ENCODE peak calls at places on chromosomes 3 and 15, in four cellular contexts. W is activated naive CD4-positive, alpha-beta T cell; E is activated T-helper 1 cell treated with anti-CD3 and anti-CD28 coated beads, Interleukin-12 subunit alpha, Interleukin-12 subunit beta, Interleukin-2, Interleukin-4 antibody, amounts not matched to agents 30 ng/mL and 10 ng/mL and 1 ng/mL, durations not matched to agents 14 hours and 24 hours and 36 hours; T is Daoy. V is an unnamed sample.
A peak's percentile ranks its signal among the peaks of the same experiment; 100 is the strongest.

GRCh38 chr3:175001091-175001490 is 142.0 kb downstream of the NAALADL2 start:
- DNase-seq in W (no peak), E (no peak), T (no peak), V (no peak)

GRCh38 chr3:56811545-56812202 is 9.9 kb upstream of the ARHGEF3 start:
- DNase-seq in W (no peak), E (no peak), T (no peak), V (no peak)

GRCh38 chr3:50237133-50237651 is 1.2 kb downstream of the GNAI2 start:
- DNase-seq in W (peak; percentile 30), E (peak; percentile 31), T (peak; percentile 33), V (peak; percentile 37)

GRCh38 chr15:51931638-51932037 is 39.9 kb downstream of the LEO1 start:
- DNase-seq in W (no peak), E (no peak), T (peak; percentile 74), V (no peak)

GRCh38 chr15:40379853-40380252 is 2.7 kb upstream of the KNSTRN start:
- DNase-seq in W (no peak), E (no peak), T (peak; percentile 89), V (no peak)

GRCh38 chr3:377158-377561 is 180.6 kb downstream of the CHL1 start:
- DNase-seq in W (no peak), E (no peak), T (no peak), V (no peak)

GRCh38 chr15:79197285-79197684 is 85.2 kb upstream of the ANKRD34C start:
- DNase-seq in W (no peak), E (no peak), T (no peak), V (no peak)

GRCh38 chr15:60520041-60520824 is 41.3 kb upstream of the ICE2 start:
- DNase-seq in W (no peak), E (peak; percentile 6), T (peak; percentile 69), V (no peak)

GRCh38 chr15:47185222-47185800 is 532.0 kb upstream of the SEMA6D start:
- DNase-seq in W (no peak), E (no peak), T (no peak), V (no peak)

GRCh38 chr3:128804817-128805166 is 74.6 kb upstream of the ACAD9 start:
- DNase-seq in W (no peak), E (no peak), T (no peak), V (no peak)

GRCh38 chr15:81400640-81401236 is 26.7 kb upstream of the TMC3 start:
- DNase-seq in W (no peak), E (no peak), T (peak; percentile 34), V (no peak)

GRCh38 chr3:101778385-101779046 is 495 bp upstream of the NXPE3 start:
- DNase-seq in W (no peak), E (no peak), T (no peak), V (no peak)

GRCh38 chr3:127688416-127689265 is 15.9 kb downstream of the ABTB1 start:
- DNase-seq in W (no peak), E (no peak), T (peak; percentile 35), V (no peak)

GRCh38 chr15:25235391-25235790 is 203.4 kb downstream of the UBE3A start:
- DNase-seq in W (no peak), E (no peak), T (no peak), V (no peak)

GRCh38 chr3:25474000-25474399 is 45.9 kb downstream of the RARB start:
- DNase-seq in W (no peak), E (no peak), T (no peak), V (no peak)

GRCh38 chr15:86611392-86612040 is 531.8 kb downstream of the AGBL1 start:
- DNase-seq in W (no peak), E (peak; percentile 36), T (peak; percentile 2), V (peak; percentile 37)

GRCh38 chr3:69806735-69807438 is 67.6 kb downstream of the MITF start:
- DNase-seq in W (no peak), E (no peak), T (peak; percentile 33), V (no peak)

GRCh38 chr3:130787422-130788068 is 40.9 kb upstream of the PIK3R4 start:
- DNase-seq in W (no peak), E (no peak), T (peak; percentile 13), V (no peak)

GRCh38 chr3:8560608-8561007 is 59.0 kb downstream of the LMCD1 start:
- DNase-seq in W (no peak), E (no peak), T (peak; percentile 67), V (no peak)

GRCh38 chr15:99967841-99968371 is 234.7 kb upstream of the LYSMD4 start:
- DNase-seq in W (no peak), E (no peak), T (peak; percentile 62), V (no peak)

GRCh38 chr15:43799209-43799944 is 643 bp downstream of the SERINC4 start:
- DNase-seq in W (no peak), E (no peak), T (no peak), V (no peak)

GRCh38 chr15:72944565-72944964 is 107.7 kb upstream of the NEO1 start:
- DNase-seq in W (no peak), E (no peak), T (no peak), V (no peak)

GRCh38 chr15:56831467-56831866 is 87.0 kb upstream of the TCF12 start:
- DNase-seq in W (no peak), E (no peak), T (no peak), V (no peak)

GRCh38 chr15:74826372-74826819 is at the start of gene CPLX3:
- DNase-seq in W (peak; percentile 52), E (peak; percentile 51), T (peak; percentile 32), V (peak; percentile 55)

GRCh38 chr3:43785551-43785950 is 94.8 kb downstream of the ABHD5 start:
- DNase-seq in W (no peak), E (no peak), T (peak; percentile 42), V (no peak)

GRCh38 chr3:52827866-52828376 is 2.6 kb downstream of the ITIH4 start:
- DNase-seq in W (no peak), E (no peak), T (no peak), V (no peak)

GRCh38 chr3:123765475-123766166 is 118.5 kb downstream of the MYLK start:
- DNase-seq in W (no peak), E (no peak), T (no peak), V (no peak)

GRCh38 chr3:186044973-186045372 is 63.9 kb downstream of the ETV5 start:
- DNase-seq in W (no peak), E (no peak), T (no peak), V (no peak)

GRCh38 chr3:117408811-117409210 is 699.2 kb downstream of the TUSC7 start:
- DNase-seq in W (no peak), E (no peak), T (no peak), V (no peak)

GRCh38 chr3:101182734-101183133 is 137.6 kb downstream of the IMPG2 start:
- DNase-seq in W (no peak), E (no peak), T (peak; percentile 68), V (no peak)

GRCh38 chr15:63156086-63156707 is 1.1 kb downstream of the RPS27L start:
- DNase-seq in W (no peak), E (no peak), T (no peak), V (no peak)

GRCh38 chr3:147421184-147421912 is 12.2 kb downstream of the ZIC1 start:
- DNase-seq in W (no peak), E (no peak), T (no peak), V (no peak)

GRCh38 chr15:26376243-26376642 is 396.6 kb downstream of the GABRB3 start:
- DNase-seq in W (no peak), E (no peak), T (peak; percentile 40), V (no peak)

GRCh38 chr15:80953953-80954778 is 35.5 kb downstream of the MESD start:
- DNase-seq in W (no peak), E (no peak), T (no peak), V (no peak)

GRCh38 chr3:48543271-48543866 is 13.2 kb downstream of the PFKFB4 start:
- DNase-seq in W (no peak), E (no peak), T (no peak), V (no peak)

GRCh38 chr3:195240939-195241338 is 30.0 kb downstream of the XXYLT1 start:
- DNase-seq in W (no peak), E (no peak), T (no peak), V (no peak)

V was measured in activated T-helper 2 cell treated with anti-CD3 and anti-CD28 coated beads, Interferon-gamma antibody, Interleukin-2, Interleukin-4, amounts not matched to agents 10 μg/mL and 5 μg/mL and 100 μg/mL, durations not matched to agents 14 hours and 24 hours and 36 hours.